ENCODE peak calls at places on chromosomes 4 and X, in six cellular contexts. P is OCI-LY7, G is hepatocyte, S is HCT116, K is GM23248, C is PC-3. Z is an unnamed sample.

GRCh38 chrX:43500240-43500639 is 155.9 kb upstream of the MAOA start:
- DNase-seq in P (no peak), G (no peak), S (no peak), K (no peak), C (no peak), Z (peak)

GRCh38 chrX:447052-447451 is 60.3 kb upstream of the PPP2R3B start:
- DNase-seq in P (no peak), G (no peak), S (no peak), K (no peak), C (no peak), Z (no peak)

GRCh38 chrX:140762061-140762460 is 52.5 kb downstream of the LINC00632 start:
- DNase-seq in P (peak), G (peak), S (no peak), K (peak), C (peak), Z (peak)

GRCh38 chr4:168857009-168857408 is 153.0 kb downstream of the CBR4 start:
- DNase-seq in P (no peak), G (no peak), S (no peak), K (no peak), C (no peak), Z (no peak)

GRCh38 chr4:144300616-144301015 is 160.1 kb upstream of the GYPA start:
- DNase-seq in P (no peak), G (no peak), S (no peak), K (no peak), C (no peak), Z (no peak)

GRCh38 chrX:132612990-132613564 is 124.2 kb upstream of the MBNL3 start:
- DNase-seq in P (peak), G (peak), S (peak), K (peak), C (peak), Z (peak)

GRCh38 chr4:88350786-88351185 is 27.9 kb upstream of the HERC6 start:
- DNase-seq in P (no peak), G (no peak), S (no peak), K (no peak), C (no peak), Z (no peak)

GRCh38 chr4:111323496-111323895 is 700.6 kb upstream of the PITX2 start:
- DNase-seq in P (no peak), G (no peak), S (no peak), K (peak), C (peak), Z (no peak)

GRCh38 chr4:67393699-67394281 is 151.5 kb downstream of the CENPC start:
- DNase-seq in P (peak), G (peak), S (peak), K (peak), C (peak), Z (peak)

GRCh38 chrX:51608766-51609165 is 9.9 kb downstream of the CENPVL3 start:
- DNase-seq in P (no peak), G (no peak), S (no peak), K (peak), C (no peak), Z (no peak)

GRCh38 chr4:48079972-48080391 is 54.1 kb downstream of the TXK start:
- DNase-seq in P (no peak), G (peak), S (no peak), K (no peak), C (peak), Z (no peak)

GRCh38 chr4:124135409-124135813 is 577.1 kb downstream of the ANKRD50 start:
- DNase-seq in P (no peak), G (no peak), S (no peak), K (peak), C (peak), Z (no peak)

GRCh38 chr4:128039568-128039967 is 21.5 kb upstream of the LARP1B start:
- DNase-seq in P (no peak), G (no peak), S (no peak), K (no peak), C (no peak), Z (no peak)

GRCh38 chr4:122617597-122618593 is 3.0 kb downstream of the IL21 start:
- DNase-seq in P (no peak), G (no peak), S (no peak), K (peak), C (no peak), Z (peak)

DNA sequence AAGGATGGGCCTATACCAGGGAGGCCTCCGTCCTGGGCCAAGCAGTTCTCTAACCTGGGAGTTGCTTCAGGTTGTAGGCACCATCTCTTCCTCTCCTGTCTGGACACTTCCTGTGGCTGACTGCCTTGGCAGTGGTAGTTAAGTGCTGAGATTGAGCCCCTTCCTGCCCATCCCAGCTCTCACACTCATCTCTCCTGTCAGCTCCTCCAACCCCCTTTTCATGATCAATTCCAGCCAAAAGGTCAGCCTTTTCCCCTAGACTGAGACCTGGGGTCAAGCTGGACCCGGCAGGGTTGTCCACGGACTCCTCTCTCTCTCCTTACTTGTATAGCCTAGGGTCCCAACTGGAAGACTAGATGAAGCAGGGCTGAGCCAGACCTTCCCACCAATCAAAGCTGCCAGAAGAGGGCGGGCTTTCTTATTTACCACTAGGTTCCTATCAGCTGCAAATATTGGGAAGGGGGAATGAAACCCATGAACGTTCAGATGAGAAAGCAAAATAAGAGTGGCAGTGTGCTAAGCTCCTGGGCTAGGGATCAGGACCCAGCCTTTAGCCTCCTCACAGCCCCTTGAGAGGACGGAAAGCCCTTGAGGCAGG is 34.5 kb downstream of the KDM5C start:
- DNase-seq in P (peak), G (peak), S (no peak), K (peak), C (no peak), Z (peak)
- TF ChIP-seq EZH2phosphoT487 in P (no peak), G (no peak), S (no peak), K (no peak), C (no peak), Z (no peak)

GRCh38 chrX:131609480-131609879 is 65.6 kb downstream of the OR13H1 start:
- DNase-seq in P (no peak), G (no peak), S (no peak), K (no peak), C (no peak), Z (peak)
- H3K4me2 ChIP-seq in P (no peak), G (no peak), S (no peak), K (no peak), C (no peak), Z (no peak)

DNA sequence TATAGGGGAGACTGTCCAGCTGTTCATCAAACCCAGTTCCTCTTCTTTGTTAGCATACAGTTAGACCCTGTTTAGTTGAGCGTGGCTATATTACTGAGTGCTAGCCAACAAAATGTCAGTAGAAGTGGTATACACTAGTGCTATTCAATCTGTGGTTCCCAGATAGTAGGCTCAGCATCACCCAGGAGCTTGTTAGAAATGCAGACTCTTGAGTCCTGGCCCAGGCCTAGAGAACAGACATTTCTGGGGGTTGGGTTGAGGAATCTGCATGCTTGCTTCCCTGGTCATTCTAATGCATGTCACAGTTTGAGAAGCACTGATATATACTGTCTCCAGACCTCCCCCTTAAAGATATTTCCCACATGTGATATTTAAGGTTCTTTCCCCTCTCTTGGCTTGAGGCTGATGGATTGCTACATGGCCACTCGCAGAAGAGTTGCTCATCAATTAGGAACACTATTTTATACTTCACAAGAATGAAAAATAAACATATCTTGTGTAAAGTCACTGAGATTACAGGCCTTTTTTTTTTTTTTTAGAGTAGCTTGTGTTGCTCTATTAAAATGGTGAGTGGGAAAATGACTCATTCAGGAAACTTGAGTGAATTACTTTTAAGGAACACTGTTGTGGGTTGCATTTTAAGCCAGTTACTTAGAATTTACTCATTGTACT is 289.0 kb downstream of the STIM2 start:
- DNase-seq in P (no peak), G (no peak), S (no peak), K (peak), C (peak), Z (no peak)
- H3K27ac ChIP-seq in P (no peak), G (no peak), S (no peak), K (no peak), C (no peak), Z (no peak)

GRCh38 chr4:3689006-3689405 is 77.2 kb upstream of the ADRA2C start:
- DNase-seq in P (no peak), G (no peak), S (no peak), K (no peak), C (no peak), Z (no peak)

GRCh38 chr4:3688018-3688998 is 77.9 kb upstream of the ADRA2C start:
- DNase-seq in P (no peak), G (no peak), S (no peak), K (no peak), C (no peak), Z (no peak)

GRCh38 chr4:3689576-3690551 is 76.3 kb upstream of the ADRA2C start:
- DNase-seq in P (no peak), G (no peak), S (no peak), K (no peak), C (no peak), Z (no peak)

GRCh38 chr4:3687538-3687937 is 78.6 kb upstream of the ADRA2C start:
- DNase-seq in P (no peak), G (no peak), S (no peak), K (no peak), C (no peak), Z (no peak)

DNA sequence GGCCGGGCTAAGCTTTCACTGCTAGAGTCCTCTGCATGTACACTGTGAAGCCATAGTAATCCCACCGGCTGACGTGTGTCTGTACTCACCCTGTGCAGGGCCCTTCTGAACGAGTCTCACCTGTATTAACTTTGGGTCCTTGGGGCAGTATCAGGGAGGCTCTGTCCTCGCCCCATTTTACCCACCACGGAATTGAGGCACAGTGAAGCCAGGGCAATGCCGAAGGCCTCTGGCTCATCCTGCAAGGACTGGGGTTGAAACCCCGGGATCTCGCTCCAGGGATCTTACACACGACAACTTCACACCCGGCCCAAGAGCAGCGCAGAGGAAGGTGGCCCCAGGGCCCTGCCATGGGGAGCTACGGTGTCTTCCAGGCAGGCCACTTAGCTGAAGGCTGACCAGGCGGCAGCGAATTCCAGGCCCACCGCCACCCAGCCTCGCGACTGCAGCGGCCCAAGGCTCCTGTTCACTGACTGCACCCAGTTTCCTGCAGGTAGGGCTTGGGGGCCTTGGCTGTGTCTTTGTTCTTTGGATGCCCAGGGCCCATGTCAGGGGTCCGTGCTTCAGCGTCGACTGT is 75.5 kb upstream of the ADRA2C start:
- DNase-seq in P (no peak), G (no peak), S (no peak), K (no peak), C (no peak), Z (no peak)
- TF ChIP-seq EZH2phosphoT487 in P (no peak), G (no peak), S (no peak), K (no peak), C (no peak), Z (no peak)

DNA sequence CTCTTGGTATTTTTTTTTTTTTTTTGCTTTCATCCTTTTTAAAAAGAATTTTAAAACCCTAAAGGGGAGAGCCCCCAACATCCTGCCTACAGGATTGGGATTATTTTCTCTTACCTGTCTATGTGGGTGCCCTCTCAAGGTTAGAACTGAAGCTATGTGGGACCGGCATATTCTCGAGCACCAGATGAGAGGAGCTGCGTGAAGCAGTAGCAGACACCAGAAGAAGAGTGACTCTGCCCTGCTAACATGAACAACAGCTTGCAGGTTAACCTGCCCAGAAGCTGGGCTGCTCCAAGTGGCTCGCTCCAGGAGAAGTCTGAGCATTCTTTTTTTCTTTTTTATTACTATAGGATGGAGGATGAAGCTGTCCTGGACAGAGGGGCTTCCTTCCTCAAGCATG is 102.6 kb upstream of the SLC4A4 start:
- DNase-seq in P (no peak), G (no peak), S (no peak), K (no peak), C (no peak), Z (no peak)
- H3K4me2 ChIP-seq in P (no peak), G (no peak), S (no peak), K (no peak), C (no peak), Z (no peak)

GRCh38 chrX:78514852-78515251 is 144.3 kb downstream of the RTL3 start:
- DNase-seq in P (no peak), G (peak), S (no peak), K (no peak), C (peak), Z (peak)

GRCh38 chrX:78517124-78517523 is 142.0 kb downstream of the RTL3 start:
- DNase-seq in P (no peak), G (no peak), S (no peak), K (no peak), C (peak), Z (no peak)

DNA sequence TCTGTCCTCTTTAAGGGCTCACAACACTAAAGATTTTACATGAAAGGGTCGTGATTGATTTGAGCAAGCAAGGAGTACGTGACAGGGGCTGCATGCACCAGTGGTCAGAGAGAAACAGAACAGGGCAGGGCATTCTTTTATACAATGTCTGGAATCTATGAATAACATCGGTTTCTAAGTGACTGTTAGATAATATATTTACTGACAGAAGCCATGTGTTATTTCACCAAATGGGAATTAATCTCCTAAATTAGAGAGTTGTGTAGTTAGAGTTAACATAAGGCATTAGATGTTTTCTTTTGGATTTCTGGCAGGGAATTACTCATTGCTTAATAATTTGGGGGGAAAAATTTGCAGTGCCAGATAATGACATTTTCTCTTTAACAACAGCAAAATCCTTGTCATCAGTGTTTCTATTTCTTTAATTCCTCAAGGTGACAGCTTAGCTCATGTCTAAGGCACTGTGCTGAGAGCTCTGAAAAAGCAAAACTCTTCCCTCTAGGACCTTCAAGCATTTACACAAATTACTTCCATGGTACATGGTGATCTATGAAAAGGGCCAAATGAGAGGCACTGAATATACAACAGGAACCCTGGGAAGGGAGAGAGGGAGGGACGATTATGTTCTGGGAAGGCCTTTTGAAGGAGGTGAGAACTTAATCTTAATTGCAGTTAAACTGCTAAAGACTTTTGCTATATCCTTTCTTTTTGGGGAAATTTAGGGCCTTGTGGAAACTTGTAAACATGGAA is 145.0 kb downstream of the RTL3 start:
- DNase-seq in P (no peak), G (no peak), S (no peak), K (no peak), C (no peak), Z (peak)
- H3K27ac ChIP-seq in P (no peak), G (no peak), S (no peak), K (no peak), C (peak), Z (peak)

DNA sequence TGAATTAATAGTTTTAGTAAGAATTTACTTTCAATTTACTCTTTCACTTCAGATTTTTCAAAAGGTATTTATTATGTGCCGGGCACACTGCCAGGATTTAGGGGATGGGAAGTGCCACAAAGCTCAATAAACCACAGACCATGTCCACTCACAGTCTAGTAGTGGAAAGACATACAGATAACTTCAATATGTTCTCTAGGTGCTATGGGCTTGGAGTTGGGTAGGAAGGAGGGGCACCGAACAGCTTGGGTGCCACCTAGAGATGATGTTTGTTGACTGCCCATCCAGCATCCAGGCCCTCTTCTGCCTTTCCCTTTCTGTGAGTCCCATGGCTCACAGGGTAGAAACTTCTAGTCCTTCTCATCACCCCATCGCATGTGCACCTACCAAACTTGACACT is 17.8 kb downstream of the MFAP3L start:
- DNase-seq in P (no peak), G (no peak), S (no peak), K (peak), C (no peak), Z (no peak)
- TF ChIP-seq EZH2phosphoT487 in P (no peak), G (no peak), S (no peak), K (no peak), C (no peak), Z (no peak)